ENCODE peak calls at places on chromosome 22, in four cellular contexts. G, R, A and H are unnamed samples.

GRCh38 chr22:24407278-24407665 is 20.1 kb upstream of the ADORA2A start:
- DNase-seq in G (no peak), R (no peak), A (no peak), H (no peak)

GRCh38 chr22:22431271-22432220 is 77.0 kb downstream of the ZNF280B start:
- DNase-seq in G (peak; percentile 18), R (no peak), A (peak; percentile 34), H (peak; percentile 87)

GRCh38 chr22:45604239-45604711 is 67.4 kb upstream of the ATXN10 start:
- DNase-seq in G (peak; percentile 77), R (no peak), A (peak; percentile 48), H (no peak)

GRCh38 chr22:20569059-20570058 is 61.9 kb downstream of the MED15 start:
- DNase-seq in G (peak; percentile 91), R (peak; percentile 59), A (peak; percentile 99), H (peak; percentile 89)

GRCh38 chr22:38911434-38911833 is 39.4 kb upstream of the CBX6 start:
- DNase-seq in G (no peak), R (no peak), A (no peak), H (no peak)

GRCh38 chr22:35334010-35334409 is 34.3 kb downstream of the TOM1 start:
- DNase-seq in G (no peak), R (no peak), A (no peak), H (no peak)

GRCh38 chr22:50010676-50011446 is 1.7 kb downstream of the IL17REL start:
- DNase-seq in G (no peak), R (no peak), A (no peak), H (no peak)

GRCh38 chr22:20023214-20023613 is 2.3 kb downstream of the TANGO2 start:
- DNase-seq in G (no peak), R (no peak), A (no peak), H (no peak)

GRCh38 chr22:23034621-23035556 is 35.4 kb upstream of the GNAZ start:
- DNase-seq in G (no peak), R (no peak), A (no peak), H (no peak)

GRCh38 chr22:17980638-17981051 is 43.7 kb downstream of the MICAL3 start:
- DNase-seq in G (peak; percentile 35), R (no peak), A (peak; percentile 48), H (peak; percentile 88)

GRCh38 chr22:23180893-23181762 is 819 bp downstream of the BCR start:
- DNase-seq in G (no peak), R (peak; percentile 53), A (no peak), H (peak; percentile 88)

GRCh38 chr22:21796863-21797262 is 61.3 kb upstream of the YPEL1 start:
- DNase-seq in G (no peak), R (no peak), A (no peak), H (no peak)

GRCh38 chr22:38262051-38262795 is 10.6 kb downstream of the TMEM184B start:
- DNase-seq in G (peak; percentile 70), R (no peak), A (no peak), H (peak; percentile 87)

GRCh38 chr22:44920183-44920582 is 89.6 kb downstream of the PHF21B start:
- DNase-seq in G (no peak), R (no peak), A (no peak), H (peak; percentile 32)

GRCh38 chr22:49282596-49282995 is 545.1 kb downstream of the BRD1 start:
- DNase-seq in G (no peak), R (no peak), A (no peak), H (no peak)

GRCh38 chr22:45696227-45696626 is 24.6 kb downstream of the ATXN10 start:
- DNase-seq in G (no peak), R (no peak), A (no peak), H (no peak)

GRCh38 chr22:50111056-50111455 is 21.2 kb downstream of the MOV10L1 start:
- DNase-seq in G (no peak), R (no peak), A (no peak), H (no peak)

GRCh38 chr22:20137671-20138416 is 6.2 kb downstream of the ZDHHC8 start:
- DNase-seq in G (no peak), R (no peak), A (no peak), H (no peak)

GRCh38 chr22:45629469-45630089 is 42.1 kb upstream of the ATXN10 start:
- DNase-seq in G (no peak), R (no peak), A (no peak), H (peak; percentile 29)

GRCh38 chr22:18023509-18024275 is 669 bp downstream of the MICAL3 start:
- DNase-seq in G (peak; percentile 79), R (peak; percentile 76), A (peak; percentile 85), H (peak; percentile 82)

GRCh38 chr22:48880749-48881148 is 946.9 kb downstream of the BRD1 start:
- DNase-seq in G (no peak), R (no peak), A (no peak), H (peak; percentile 43)

GRCh38 chr22:28541137-28541536 is 138.5 kb downstream of the TTC28 start:
- DNase-seq in G (no peak), R (no peak), A (no peak), H (no peak)

GRCh38 chr22:44965171-44965570 is 44.6 kb downstream of the PHF21B start:
- DNase-seq in G (no peak), R (no peak), A (no peak), H (no peak)

GRCh38 chr22:21457023-21457787 is 10.0 kb upstream of the TMEM191C start:
- DNase-seq in G (peak; percentile 81), R (peak; percentile 8), A (peak; percentile 71), H (peak; percentile 56)

GRCh38 chr22:22374579-22374978 is 130.0 kb downstream of the VPREB1 start:
- DNase-seq in G (no peak), R (no peak), A (no peak), H (no peak)

GRCh38 chr22:44583854-44584253 is 85.8 kb upstream of the RTL6 start:
- DNase-seq in G (no peak), R (no peak), A (no peak), H (peak; percentile 52)

GRCh38 chr22:23754980-23755636 is 883 bp upstream of the VPREB3 start:
- DNase-seq in G (no peak), R (no peak), A (no peak), H (no peak)

DNA sequence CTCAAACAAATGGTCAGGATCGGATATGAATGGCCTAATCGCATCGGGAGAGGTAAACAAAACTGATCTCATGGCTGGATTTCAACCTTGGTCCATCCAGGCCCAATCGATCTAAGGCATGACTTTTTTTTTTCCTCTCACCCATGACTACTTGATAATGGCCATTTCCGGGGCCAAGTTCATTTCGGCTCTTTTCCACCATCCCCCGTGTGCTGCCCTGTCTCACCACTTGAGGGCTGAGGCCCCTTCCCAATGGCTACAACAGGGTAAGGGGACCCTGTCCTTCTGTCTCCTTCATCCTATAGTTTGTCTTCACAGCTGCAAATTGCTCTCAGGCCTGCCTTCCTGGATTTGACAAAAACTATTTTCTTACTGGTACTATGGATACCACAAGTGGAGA is 26.7 kb downstream of the GRAP2 start:
- DNase-seq in G (no peak), R (no peak), A (no peak), H (no peak)
- H3K4me3 ChIP-seq in G (no peak overlapping the region), R (no peak overlapping the region), A (no peak overlapping the region), H (no peak overlapping the region)

GRCh38 chr22:39988386-39989114 is 6.2 kb upstream of the FAM83F start:
- DNase-seq in G (no peak), R (no peak), A (no peak), H (no peak)
- H3K27me3 ChIP-seq in G (no peaks in the 10 kb centered on the region), R (no peaks in the 10 kb centered on the region), A (peaks cover 64% of the 10 kb centered on the region), H (peaks cover 11% of the 10 kb centered on the region)

DNA sequence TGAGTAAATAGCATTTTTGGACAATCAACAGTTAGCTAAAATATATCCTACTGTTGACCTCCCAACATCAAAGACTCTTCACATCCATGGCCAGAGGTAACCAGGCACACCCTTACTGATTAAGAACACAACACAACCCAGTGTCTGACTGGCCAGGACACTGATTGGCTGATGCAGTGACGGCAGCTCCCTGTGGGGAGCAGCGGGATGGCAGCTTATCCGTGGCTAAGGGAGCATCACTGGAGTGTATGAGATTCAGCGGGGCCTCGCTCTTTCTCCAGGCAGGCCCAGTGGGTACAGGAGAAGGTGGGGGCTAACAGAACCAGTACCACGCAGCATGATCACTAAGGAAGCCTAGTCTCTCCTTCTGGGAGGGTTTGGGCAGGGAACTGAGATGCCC is 10.3 kb upstream of the IL2RB start:
- DNase-seq in G (no peak), R (no peak), A (no peak), H (peak; percentile 47)
- TF ChIP-seq CTCF in G (peak; percentile 7), R (no peak), A (no peak), H (no peak)

DNA sequence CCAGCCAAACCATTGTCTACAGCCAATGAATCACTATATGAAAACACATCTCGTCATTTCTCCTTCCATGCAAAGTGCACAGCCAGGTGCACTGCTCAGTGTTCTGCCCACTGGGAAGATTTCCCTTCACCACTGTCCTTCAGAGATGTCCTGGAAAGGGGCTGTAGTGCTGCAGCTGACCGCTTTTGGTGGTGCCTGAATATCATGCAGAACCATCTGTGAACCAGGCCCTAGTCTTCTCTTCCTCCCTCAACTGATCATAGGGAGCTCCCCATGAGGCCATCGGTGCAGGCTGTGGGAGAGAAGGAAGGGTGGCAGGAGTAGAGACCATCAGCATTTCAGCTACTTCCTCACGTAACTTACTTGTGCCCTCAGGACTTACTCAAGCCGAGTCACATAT is 70.2 kb downstream of the GAB4 start:
- DNase-seq in G (no peak), R (no peak), A (no peak), H (no peak)
- H3K4me3 ChIP-seq in G (no peak overlapping the region), R (no peak overlapping the region), A (no peak overlapping the region), H (no peak overlapping the region)

GRCh38 chr22:47284360-47284759 is 521.9 kb downstream of the TBC1D22A start:
- DNase-seq in G (no peak), R (no peak), A (no peak), H (no peak)
- H3K27me3 ChIP-seq in G (no peaks in the 10 kb centered on the region), R (no peaks in the 10 kb centered on the region), A (peaks cover 3% of the 10 kb centered on the region), H (no peaks in the 10 kb centered on the region)

GRCh38 chr22:30000566-30000965 is 79.7 kb upstream of the HORMAD2 start:
- DNase-seq in G (peak; percentile 70), R (no peak), A (peak; percentile 82), H (no peak)

GRCh38 chr22:29994941-29995340 is 85.3 kb upstream of the HORMAD2 start:
- DNase-seq in G (peak; percentile 48), R (no peak), A (peak; percentile 33), H (no peak)

GRCh38 chr22:30001459-30001858 is 78.8 kb upstream of the HORMAD2 start:
- DNase-seq in G (no peak), R (no peak), A (no peak), H (no peak)

GRCh38 chr22:29997516-29997915 is 82.7 kb upstream of the HORMAD2 start:
- DNase-seq in G (no peak), R (no peak), A (no peak), H (no peak)

DNA sequence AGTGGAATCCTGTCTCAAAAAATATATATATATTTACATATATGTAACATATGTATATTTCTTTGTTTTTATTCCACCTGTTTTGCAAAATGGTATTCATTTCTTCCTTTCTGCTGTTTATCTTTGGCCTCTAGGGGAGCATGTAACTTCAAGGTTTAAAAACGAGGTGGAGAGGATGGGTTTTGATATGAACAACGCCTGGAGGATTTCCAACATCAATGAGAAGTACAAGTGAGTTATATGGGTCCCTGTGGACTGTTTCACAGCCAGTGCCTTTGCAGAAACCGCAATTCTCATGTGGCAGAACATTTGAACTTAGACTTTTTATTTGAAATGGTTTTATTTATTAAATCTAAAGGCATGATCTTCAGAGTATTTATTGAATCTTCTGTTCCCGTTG is 81.6 kb upstream of the HORMAD2 start:
- DNase-seq in G (no peak), R (no peak), A (no peak), H (no peak)
- TF ChIP-seq CTCF in G (no peak), R (no peak), A (no peak), H (no peak)

GRCh38 chr22:42397332-42398246 is 34.6 kb downstream of the NFAM1 start:
- DNase-seq in G (no peak), R (no peak), A (no peak), H (peak; percentile 87)
- H3K4me3 ChIP-seq in G (no peak overlapping the region), R (no peak overlapping the region), A (no peak overlapping the region), H (no peak overlapping the region)